ENCODE peak calls at places on chromosomes 2 and 18, in six cellular contexts. E is foreskin fibroblast, M is heart left ventricle, T is NT2/D1, N is transverse colon, Q is body of pancreas. K is an unnamed sample.

GRCh38 chr2:176063958-176064357 is 19.8 kb downstream of the EVX2 start:
- DNase-seq in E (no peak), Q (no peak), N (no peak), T (no peak), M (no peak), K (no peak)

GRCh38 chr2:24179683-24180082 is 4.8 kb downstream of the FAM228A start:
- DNase-seq in T (no peak), E (no peak), Q (no peak), M (no peak), N (no peak), K (no peak)

GRCh38 chr2:196702641-196703040 is 63.1 kb downstream of the CCDC150 start:
- DNase-seq in Q (no peak), E (no peak), M (no peak), T (no peak), N (no peak), K (no peak)

GRCh38 chr2:9307505-9307904 is 100.9 kb downstream of the ASAP2 start:
- DNase-seq in M (no peak), Q (no peak), T (no peak), E (no peak), N (no peak), K (no peak)

GRCh38 chr2:108212671-108213070 is 27.1 kb upstream of the SULT1C3 start:
- DNase-seq in E (no peak), M (no peak), Q (no peak), T (no peak), N (no peak), K (no peak)

GRCh38 chr18:69858897-69859296 is 88.8 kb downstream of the CD226 start:
- DNase-seq in Q (no peak), T (no peak), M (no peak), E (no peak), N (no peak), K (no peak)

GRCh38 chr2:37189452-37190153 is 1.1 kb upstream of the SULT6B1 start:
- DNase-seq in N (no peak), T (peak), M (no peak), E (peak), Q (peak), K (peak)

GRCh38 chr2:231342111-231342711 is 53.3 kb upstream of the B3GNT7 start:
- DNase-seq in N (no peak), T (no peak), E (no peak), M (no peak), Q (no peak), K (no peak)

GRCh38 chr2:175187378-175187777 is 5.9 kb upstream of the ATP5MC3 start:
- DNase-seq in E (no peak), M (no peak), T (no peak), N (no peak), Q (no peak), K (no peak)

GRCh38 chr2:11496311-11496710 is 30.4 kb upstream of the E2F6 start:
- DNase-seq in Q (no peak), T (no peak), N (no peak), M (no peak), E (no peak), K (no peak)

GRCh38 chr2:226835420-226835795 is 446 bp upstream of the RHBDD1 start:
- DNase-seq in E (peak), Q (peak), N (no peak), T (no peak), M (peak), K (no peak)

GRCh38 chr2:65465857-65466256 is 33.5 kb upstream of the SPRED2 start:
- DNase-seq in M (peak), E (no peak), Q (no peak), T (no peak), N (no peak), K (no peak)

GRCh38 chr2:9153589-9153988 is 53.0 kb upstream of the ASAP2 start:
- DNase-seq in Q (no peak), E (no peak), M (no peak), T (no peak), N (no peak), K (no peak)

GRCh38 chr2:155546715-155547555 is 785.6 kb downstream of the NR4A2 start:
- DNase-seq in T (no peak), E (no peak), Q (no peak), N (no peak), M (no peak), K (no peak)

GRCh38 chr2:85234879-85235278 is 92.9 kb downstream of the TGOLN2 start:
- DNase-seq in Q (no peak), T (peak), E (no peak), N (no peak), M (no peak), K (no peak)

GRCh38 chr2:695111-695510 is 17.9 kb upstream of the TMEM18 start:
- DNase-seq in N (no peak), M (no peak), Q (peak), T (no peak), E (no peak), K (peak)

GRCh38 chr2:1553671-1554295 is 140.5 kb downstream of the TPO start:
- DNase-seq in E (peak), T (no peak), M (no peak), N (no peak), Q (no peak), K (no peak)

GRCh38 chr2:30139131-30139870 is 7.5 kb upstream of the YPEL5 start:
- DNase-seq in E (no peak), T (no peak), N (peak), Q (no peak), M (no peak), K (no peak)

GRCh38 chr2:160920791-160921303 is 239.4 kb upstream of the TANK start:
- DNase-seq in Q (no peak), E (peak), M (peak), N (no peak), T (no peak), K (peak)

GRCh38 chr2:171771463-171771862 is 84.2 kb downstream of the DYNC1I2 start:
- DNase-seq in T (no peak), Q (no peak), E (no peak), N (no peak), M (no peak), K (no peak)

GRCh38 chr18:8609711-8610441 is 639 bp downstream of the RAB12 start:
- DNase-seq in N (peak), E (no peak), T (no peak), Q (peak), M (no peak), K (peak)

GRCh38 chr2:774436-774835 is 97.2 kb upstream of the TMEM18 start:
- DNase-seq in N (no peak), T (peak), E (no peak), Q (no peak), M (no peak), K (no peak)

GRCh38 chr2:140600116-140600515 is 1530.7 kb downstream of the LRP1B start:
- DNase-seq in N (no peak), E (peak), T (no peak), M (no peak), Q (no peak), K (no peak)

GRCh38 chr18:63917831-63918230 is 10.1 kb downstream of the SERPINB10 start:
- DNase-seq in N (no peak), Q (no peak), T (no peak), M (no peak), E (no peak), K (no peak)

GRCh38 chr2:109269956-109270757 is 141.2 kb downstream of the SH3RF3 start:
- DNase-seq in N (no peak), T (no peak), E (no peak), Q (no peak), M (no peak), K (no peak)

GRCh38 chr2:133824869-133825268 is 256.6 kb upstream of the NCKAP5 start:
- DNase-seq in M (no peak), E (no peak), T (no peak), N (no peak), Q (no peak), K (no peak)

GRCh38 chr2:219476605-219477578 is 21.8 kb upstream of the GMPPA start:
- DNase-seq in T (peak), Q (peak), N (no peak), M (no peak), E (no peak), K (no peak)

GRCh38 chr18:58592223-58593214 is 36.4 kb downstream of the ALPK2 start:
- DNase-seq in E (no peak), M (no peak), T (no peak), Q (no peak), N (no peak), K (no peak)

GRCh38 chr2:223841436-223842180 is 4.2 kb upstream of the AP1S3 start:
- DNase-seq in N (no peak), Q (no peak), T (no peak), E (no peak), M (no peak), K (no peak)

GRCh38 chr18:57790316-57790715 is 12.8 kb downstream of the ATP8B1 start:
- DNase-seq in E (no peak), T (no peak), N (no peak), M (no peak), Q (no peak), K (no peak)

GRCh38 chr18:55407774-55408535 is 180.0 kb downstream of the TCF4 start:
- DNase-seq in N (no peak), T (no peak), Q (no peak), M (no peak), E (no peak), K (no peak)

GRCh38 chr2:226121339-226121738 is 678.3 kb downstream of the IRS1 start:
- DNase-seq in M (no peak), N (no peak), Q (no peak), T (no peak), E (peak), K (no peak)

GRCh38 chr2:188327518-188328205 is 36.0 kb downstream of the GULP1 start:
- DNase-seq in E (no peak), Q (no peak), M (no peak), N (no peak), T (no peak), K (no peak)

GRCh38 chr2:71882949-71883472 is 264.7 kb downstream of the CYP26B1 start:
- DNase-seq in E (peak), Q (peak), N (peak), M (peak), T (no peak), K (peak)

GRCh38 chr2:226515344-226516055 is 284.1 kb downstream of the IRS1 start:
- DNase-seq in E (peak), N (no peak), T (no peak), Q (no peak), M (no peak), K (no peak)

GRCh38 chr18:8806105-8806797 is 100.9 kb downstream of the MTCL1 start:
- DNase-seq in N (no peak), Q (peak), E (no peak), T (no peak), M (no peak), K (no peak)

DNA sequence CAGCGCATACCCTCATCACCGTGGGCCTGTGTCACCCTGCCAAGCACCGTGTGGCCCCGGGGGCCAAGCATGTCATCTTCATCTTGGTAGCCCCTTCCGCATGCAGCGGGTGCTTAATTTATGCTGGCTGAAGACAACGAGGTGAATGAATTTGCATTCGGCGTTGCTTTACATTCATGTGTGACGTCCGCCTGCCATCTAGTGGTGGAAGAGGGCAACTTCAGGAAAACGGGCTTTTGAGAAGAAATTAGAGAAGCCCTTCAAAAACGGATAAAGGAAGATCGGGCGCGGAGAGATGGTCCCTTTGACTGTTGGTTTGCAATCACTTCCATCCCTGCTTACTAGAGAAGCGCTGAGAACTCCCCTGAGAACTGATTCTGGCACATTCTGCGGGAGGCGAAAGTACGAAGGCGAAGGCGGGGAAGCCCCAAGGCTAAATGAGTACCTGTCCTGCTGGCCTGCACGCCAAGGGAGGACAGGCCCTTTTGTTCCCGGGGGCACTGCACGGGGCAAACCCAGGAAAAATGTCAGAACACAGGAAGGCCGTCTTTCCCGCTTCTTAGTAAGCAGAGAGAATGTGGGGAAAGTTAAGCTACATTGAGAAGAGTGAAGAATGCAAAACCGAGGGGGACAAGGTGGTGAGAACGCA is 145.9 kb downstream of the ZNF516 start:
- DNase-seq in E (peak), Q (peak), N (peak), M (peak), T (peak), K (peak)
- H3K4me3 ChIP-seq in E (no peak), Q (no peak), N (no peak), M (no peak), T (no peak), K (no peak)

DNA sequence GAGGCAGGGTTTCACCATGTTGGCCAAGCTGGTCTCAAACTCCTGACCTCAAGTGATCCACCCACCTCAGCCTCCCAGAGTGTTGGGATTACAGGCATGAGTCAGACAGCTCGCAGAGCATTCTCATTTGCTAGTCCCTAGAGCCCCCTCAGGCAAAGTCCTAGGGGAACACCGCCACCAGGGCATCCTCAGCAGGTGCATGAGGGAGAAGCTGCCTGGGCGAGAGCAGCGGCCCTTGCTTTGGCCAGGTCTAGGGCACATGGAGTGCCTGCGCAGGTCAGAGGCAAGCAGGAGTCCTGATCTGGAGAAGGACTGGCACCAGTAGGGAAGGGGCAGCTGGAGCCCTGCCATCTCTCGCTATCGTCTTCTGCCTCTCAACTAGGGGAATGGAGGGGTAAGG is 32.4 kb downstream of the NGEF start:
- DNase-seq in T (no peak), Q (no peak), N (no peak), M (no peak), E (no peak), K (no peak)
- H3K4me3 ChIP-seq in T (no peak), Q (no peak), N (no peak), M (no peak), E (no peak), K (no peak)

GRCh38 chr2:101828267-101829017 is 130.9 kb downstream of the MAP4K4 start:
- DNase-seq in M (no peak), E (no peak), T (no peak), N (no peak), Q (no peak), K (no peak)
- H3K4me3 ChIP-seq in M (no peak), E (no peak), T (no peak), N (no peak), Q (no peak), K (no peak)

GRCh38 chr2:177332041-177332991 is 60.3 kb upstream of the AGPS start:
- DNase-seq in E (peak), N (peak), Q (peak), M (peak), T (peak), K (peak)
- H3K4me3 ChIP-seq in E (no peak), N (no peak), Q (no peak), M (no peak), T (no peak), K (no peak)

DNA sequence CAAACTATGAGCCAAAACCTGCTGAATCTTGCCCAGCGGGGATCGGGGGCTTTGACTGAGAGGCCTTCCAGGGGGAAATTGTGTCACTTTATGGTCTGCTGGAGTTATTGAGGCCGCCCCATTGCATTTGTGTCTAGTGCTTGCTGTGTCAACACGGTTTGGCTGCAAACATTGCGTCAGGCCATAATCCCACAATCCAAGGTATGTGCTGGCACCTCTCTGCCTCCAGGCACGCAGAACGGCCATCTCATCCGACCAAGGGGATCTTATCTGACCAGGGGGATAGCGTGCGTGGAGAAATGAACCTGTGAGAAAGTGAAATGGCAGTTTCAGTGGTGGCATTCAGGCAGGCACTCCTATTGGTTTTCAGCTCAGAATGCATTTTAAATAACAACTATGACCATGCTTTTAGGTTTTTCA is 18.1 kb upstream of the LYPD6B start:
- DNase-seq in T (no peak), E (no peak), N (peak), Q (no peak), M (no peak), K (no peak)
- H3K4me3 ChIP-seq in T (no peak), E (no peak), N (no peak), Q (no peak), M (no peak), K (no peak)